ENCODE peak calls at places on chromosome 16, in seven cellular contexts. One of them, this sample, is unnamed.
A peak's percentile ranks its signal among the peaks of the same experiment; 100 is the strongest.

GRCh38 chr16:73735018-73735417 is 561.6 kb upstream of the PSMD7 start:
- DNase-seq in natural killer cell: no peak
- DNase-seq in stomach: no peak
- DNase-seq in hepatocyte: peak; percentile 29
- DNase-seq in B cell: no peak
- DNase-seq in HCT116: no peak
- DNase-seq in adrenal gland: no peak
- DNase-seq in this sample: no peak

GRCh38 chr16:11792404-11793260 is 4.4 kb downstream of the ZC3H7A start:
- DNase-seq in natural killer cell: no peak
- DNase-seq in B cell: no peak
- DNase-seq in stomach: peak; percentile 53
- DNase-seq in adrenal gland: peak; percentile 76
- DNase-seq in hepatocyte: peak; percentile 76
- DNase-seq in HCT116: no peak
- DNase-seq in this sample: no peak

GRCh38 chr16:30478766-30479478 is 6.4 kb downstream of the ITGAL start:
- DNase-seq in natural killer cell: no peak
- DNase-seq in hepatocyte: no peak
- DNase-seq in stomach: no peak
- DNase-seq in adrenal gland: no peak
- DNase-seq in B cell: no peak
- DNase-seq in HCT116: no peak
- DNase-seq in this sample: no peak

GRCh38 chr16:71637398-71637797 is 11.4 kb downstream of the MARVELD3 start:
- DNase-seq in B cell: no peak
- DNase-seq in adrenal gland: no peak
- DNase-seq in hepatocyte: no peak
- DNase-seq in natural killer cell: no peak
- DNase-seq in stomach: no peak
- DNase-seq in HCT116: no peak
- DNase-seq in this sample: no peak

GRCh38 chr16:88479795-88480760 is 27.0 kb downstream of the ZFPM1 start:
- DNase-seq in stomach: peak; percentile 66
- DNase-seq in hepatocyte: no peak
- DNase-seq in adrenal gland: peak; percentile 72
- DNase-seq in B cell: peak; percentile 80
- DNase-seq in natural killer cell: no peak
- DNase-seq in HCT116: no peak
- DNase-seq in this sample: no peak

GRCh38 chr16:85129846-85130706 is 17.8 kb upstream of the CIBAR2 start:
- DNase-seq in HCT116: no peak
- DNase-seq in adrenal gland: no peak
- DNase-seq in natural killer cell: no peak
- DNase-seq in B cell: no peak
- DNase-seq in hepatocyte: no peak
- DNase-seq in stomach: no peak
- DNase-seq in this sample: no peak

GRCh38 chr16:11105038-11105903 is 150.7 kb downstream of the SOCS1 start:
- DNase-seq in HCT116: no peak
- DNase-seq in stomach: no peak
- DNase-seq in adrenal gland: peak; percentile 88
- DNase-seq in hepatocyte: peak; percentile 78
- DNase-seq in B cell: peak; percentile 65
- DNase-seq in natural killer cell: no peak
- DNase-seq in this sample: no peak

GRCh38 chr16:17590711-17591654 is 120.2 kb upstream of the XYLT1 start:
- DNase-seq in B cell: no peak
- DNase-seq in natural killer cell: peak; percentile 22
- DNase-seq in hepatocyte: no peak
- DNase-seq in HCT116: no peak
- DNase-seq in adrenal gland: no peak
- DNase-seq in stomach: no peak
- DNase-seq in this sample: no peak

GRCh38 chr16:77805403-77805802 is 17.0 kb downstream of the VAT1L start:
- DNase-seq in adrenal gland: peak; percentile 78
- DNase-seq in HCT116: no peak
- DNase-seq in natural killer cell: no peak
- DNase-seq in B cell: no peak
- DNase-seq in hepatocyte: no peak
- DNase-seq in stomach: no peak
- DNase-seq in this sample: no peak

GRCh38 chr16:12651765-12652531 is 151.7 kb downstream of the CPPED1 start:
- DNase-seq in natural killer cell: no peak
- DNase-seq in adrenal gland: no peak
- DNase-seq in HCT116: no peak
- DNase-seq in hepatocyte: no peak
- DNase-seq in B cell: no peak
- DNase-seq in stomach: no peak
- DNase-seq in this sample: no peak

GRCh38 chr16:22192261-22193133 is 13.6 kb upstream of the EEF2K start:
- DNase-seq in B cell: peak; percentile 86
- DNase-seq in adrenal gland: peak; percentile 89
- DNase-seq in stomach: peak; percentile 78
- DNase-seq in natural killer cell: peak; percentile 83
- DNase-seq in HCT116: no peak
- DNase-seq in hepatocyte: peak; percentile 79
- DNase-seq in this sample: no peak

GRCh38 chr16:77951788-77952187 is 70.6 kb upstream of the CLEC3A start:
- DNase-seq in stomach: no peak
- DNase-seq in HCT116: peak; percentile 18
- DNase-seq in B cell: no peak
- DNase-seq in natural killer cell: no peak
- DNase-seq in adrenal gland: no peak
- DNase-seq in hepatocyte: peak; percentile 67
- DNase-seq in this sample: no peak

GRCh38 chr16:17359778-17360177 is 111.0 kb downstream of the XYLT1 start:
- DNase-seq in hepatocyte: no peak
- DNase-seq in B cell: no peak
- DNase-seq in natural killer cell: no peak
- DNase-seq in adrenal gland: no peak
- DNase-seq in HCT116: no peak
- DNase-seq in stomach: no peak
- DNase-seq in this sample: no peak

GRCh38 chr16:1940273-1941161 is 2.5 kb downstream of the MSRB1 start:
- DNase-seq in B cell: no peak
- DNase-seq in hepatocyte: no peak
- DNase-seq in adrenal gland: no peak
- DNase-seq in natural killer cell: no peak
- DNase-seq in HCT116: no peak
- DNase-seq in stomach: no peak
- DNase-seq in this sample: no peak

GRCh38 chr16:1942810-1943726 is at the start of gene MSRB1:
- DNase-seq in hepatocyte: peak; percentile 100
- DNase-seq in stomach: peak; percentile 100
- DNase-seq in natural killer cell: peak; percentile 98
- DNase-seq in B cell: peak; percentile 99
- DNase-seq in adrenal gland: peak; percentile 100
- DNase-seq in HCT116: peak; percentile 95
- DNase-seq in this sample: peak; percentile 99

GRCh38 chr16:1941924-1942809 is 832 bp downstream of the MSRB1 start:
- DNase-seq in stomach: no peak
- DNase-seq in natural killer cell: no peak
- DNase-seq in B cell: no peak
- DNase-seq in HCT116: no peak
- DNase-seq in adrenal gland: no peak
- DNase-seq in hepatocyte: no peak
- DNase-seq in this sample: no peak

GRCh38 chr16:1938910-1939309 is 4.1 kb downstream of the MSRB1 start:
- DNase-seq in HCT116: no peak
- DNase-seq in adrenal gland: no peak
- DNase-seq in stomach: no peak
- DNase-seq in B cell: no peak
- DNase-seq in hepatocyte: no peak
- DNase-seq in natural killer cell: no peak
- DNase-seq in this sample: no peak

GRCh38 chr16:1941162-1941923 is 1.7 kb downstream of the MSRB1 start:
- DNase-seq in stomach: no peak
- DNase-seq in hepatocyte: no peak
- DNase-seq in HCT116: no peak
- DNase-seq in B cell: no peak
- DNase-seq in adrenal gland: no peak
- DNase-seq in natural killer cell: no peak
- DNase-seq in this sample: no peak
- TF ChIP-seq CTCF in stomach: no peak
- TF ChIP-seq CTCF in hepatocyte: peak; percentile 10
- TF ChIP-seq CTCF in HCT116: peak; percentile 30
- TF ChIP-seq CTCF in B cell: no peak
- TF ChIP-seq CTCF in adrenal gland: no peak
- TF ChIP-seq CTCF in natural killer cell: no peak
- TF ChIP-seq CTCF in this sample: no peak

GRCh38 chr16:19900590-19900989 is 15.9 kb upstream of the GPRC5B start:
- DNase-seq in natural killer cell: no peak
- DNase-seq in stomach: no peak
- DNase-seq in adrenal gland: no peak
- DNase-seq in HCT116: no peak
- DNase-seq in B cell: no peak
- DNase-seq in hepatocyte: no peak
- DNase-seq in this sample: no peak
- TF ChIP-seq CTCF in natural killer cell: no peak
- TF ChIP-seq CTCF in stomach: no peak
- TF ChIP-seq CTCF in adrenal gland: no peak
- TF ChIP-seq CTCF in HCT116: peak; percentile 37
- TF ChIP-seq CTCF in B cell: no peak
- TF ChIP-seq CTCF in hepatocyte: no peak
- TF ChIP-seq CTCF in this sample: no peak

DNA sequence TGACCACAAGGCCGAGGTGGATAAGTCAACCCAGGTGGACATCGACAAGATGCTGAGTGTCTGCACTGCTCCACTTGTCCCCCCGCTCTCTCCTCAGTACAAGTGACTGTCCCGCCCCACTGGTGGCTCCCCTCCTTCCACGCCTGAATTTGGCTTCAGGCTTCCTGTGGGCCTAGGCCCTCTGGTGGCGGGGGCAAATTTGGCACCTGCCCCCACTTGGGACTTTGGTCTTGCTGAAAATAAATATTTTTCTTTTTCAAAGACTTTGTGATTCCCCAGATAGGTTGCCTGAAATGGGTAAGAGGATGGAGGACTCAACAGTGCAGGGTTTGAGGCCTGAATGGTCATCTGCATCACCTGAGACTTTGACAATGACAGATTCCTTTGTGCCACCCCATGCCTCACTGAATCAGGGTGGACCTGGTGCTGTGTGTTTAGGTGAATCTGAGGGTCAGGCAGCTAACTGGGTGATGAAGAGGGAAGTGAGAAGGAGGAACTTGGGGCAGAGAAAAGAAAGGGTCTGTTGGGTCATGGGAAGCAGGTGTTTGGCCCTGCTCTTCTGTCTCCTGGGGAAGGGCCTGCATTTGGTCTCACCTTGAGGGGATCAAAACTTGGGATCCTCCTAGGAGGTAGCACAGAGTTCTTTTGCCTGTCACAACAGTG is 2.0 kb downstream of the C16orf86 start:
- DNase-seq in natural killer cell: no peak
- DNase-seq in B cell: peak; percentile 65
- DNase-seq in adrenal gland: no peak
- DNase-seq in stomach: no peak
- DNase-seq in hepatocyte: no peak
- DNase-seq in HCT116: no peak
- DNase-seq in this sample: no peak
- TF ChIP-seq CTCF in natural killer cell: no peak
- TF ChIP-seq CTCF in B cell: peak; percentile 31
- TF ChIP-seq CTCF in adrenal gland: no peak
- TF ChIP-seq CTCF in stomach: no peak
- TF ChIP-seq CTCF in hepatocyte: no peak
- TF ChIP-seq CTCF in HCT116: peak; percentile 32
- TF ChIP-seq CTCF in this sample: peak; percentile 21

GRCh38 chr16:27177031-27177774 is 26.1 kb upstream of the KDM8 start:
- DNase-seq in B cell: no peak
- DNase-seq in HCT116: no peak
- DNase-seq in hepatocyte: no peak
- DNase-seq in stomach: no peak
- DNase-seq in adrenal gland: no peak
- DNase-seq in natural killer cell: no peak
- DNase-seq in this sample: no peak

GRCh38 chr16:27179500-27180072 is 23.7 kb upstream of the KDM8 start:
- DNase-seq in natural killer cell: peak; percentile 80
- DNase-seq in B cell: peak; percentile 87
- DNase-seq in adrenal gland: peak; percentile 93
- DNase-seq in HCT116: peak; percentile 58
- DNase-seq in stomach: peak; percentile 88
- DNase-seq in hepatocyte: peak; percentile 80
- DNase-seq in this sample: peak; percentile 26

GRCh38 chr16:27175888-27176287 is 27.4 kb upstream of the KDM8 start:
- DNase-seq in adrenal gland: no peak
- DNase-seq in HCT116: no peak
- DNase-seq in hepatocyte: no peak
- DNase-seq in natural killer cell: no peak
- DNase-seq in B cell: no peak
- DNase-seq in stomach: no peak
- DNase-seq in this sample: no peak

DNA sequence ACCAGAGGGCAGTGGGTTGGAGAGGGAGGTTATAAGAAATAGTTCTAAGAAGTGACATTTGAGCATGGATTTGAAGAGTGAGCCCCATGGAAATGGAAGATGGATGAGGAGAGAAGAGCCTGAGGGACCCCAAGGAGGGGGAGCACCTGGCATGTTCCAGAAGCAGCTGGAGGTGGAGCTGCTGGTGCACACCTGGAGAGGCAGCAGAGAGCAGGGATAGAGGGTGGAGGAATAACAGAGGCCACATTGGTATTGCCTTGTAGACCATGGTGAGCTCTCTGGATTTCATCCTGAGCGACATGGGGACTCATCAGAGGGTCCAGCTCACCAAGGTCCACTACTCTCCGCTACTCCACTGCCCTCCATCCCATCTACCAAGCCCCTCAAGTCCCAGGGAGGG is 22.3 kb upstream of the KDM8 start:
- DNase-seq in HCT116: no peak
- DNase-seq in natural killer cell: no peak
- DNase-seq in hepatocyte: no peak
- DNase-seq in adrenal gland: no peak
- DNase-seq in stomach: no peak
- DNase-seq in B cell: no peak
- DNase-seq in this sample: no peak
- TF ChIP-seq CTCF in HCT116: peak; percentile 46
- TF ChIP-seq CTCF in natural killer cell: no peak
- TF ChIP-seq CTCF in hepatocyte: no peak
- TF ChIP-seq CTCF in adrenal gland: no peak
- TF ChIP-seq CTCF in stomach: no peak
- TF ChIP-seq CTCF in B cell: no peak
- TF ChIP-seq CTCF in this sample: no peak